ENCODE peak calls at places on chromosomes 5 and 9, in eight cellular contexts. Y is iPS DF 6.9, M is NCI-H460, U is KBM-7, S is SJSA1, T is AG08396, Q is left kidney, V is AG08395. P is an unnamed sample.

GRCh38 chr5:3606121-3606831 is 10.6 kb downstream of the IRX1 start:
- DNase-seq in M (no peak), V (no peak), Q (peak), U (no peak), Y (no peak), S (no peak), T (no peak), P (no peak)

GRCh38 chr5:109645591-109646236 is 44.0 kb upstream of the MAN2A1 start:
- DNase-seq in T (no peak), U (no peak), S (no peak), Q (no peak), V (no peak), Y (no peak), M (no peak), P (no peak)

GRCh38 chr5:3601929-3602712 is 6.5 kb downstream of the IRX1 start:
- DNase-seq in T (no peak), M (no peak), V (no peak), Q (peak), U (no peak), S (no peak), Y (no peak), P (no peak)

GRCh38 chr9:93190133-93190525 is 6.2 kb downstream of the WNK2 start:
- DNase-seq in V (no peak), Y (no peak), U (no peak), M (no peak), Q (no peak), S (no peak), T (no peak), P (no peak)

GRCh38 chr5:121221483-121221882 is 630.2 kb upstream of the FTMT start:
- DNase-seq in Y (no peak), S (no peak), Q (no peak), M (no peak), V (no peak), U (no peak), T (no peak), P (no peak)

GRCh38 chr9:114629563-114630090 is 18.5 kb downstream of the TMEM268 start:
- DNase-seq in T (no peak), S (no peak), Y (no peak), M (no peak), V (no peak), Q (no peak), U (no peak), P (no peak)

GRCh38 chr5:65213921-65214525 is 267.7 kb downstream of the ADAMTS6 start:
- DNase-seq in M (peak), S (no peak), Y (no peak), T (peak), V (peak), Q (peak), U (peak), P (peak)

GRCh38 chr5:160213537-160213936 is 15.8 kb upstream of the FABP6 start:
- DNase-seq in Y (no peak), T (no peak), V (peak), U (no peak), Q (no peak), M (peak), S (no peak), P (no peak)

GRCh38 chr5:131481569-131481968 is 153.5 kb downstream of the RAPGEF6 start:
- DNase-seq in Q (no peak), V (no peak), M (no peak), T (no peak), S (no peak), Y (no peak), U (no peak), P (no peak)

GRCh38 chr5:21613971-21614488 is 1239.1 kb downstream of the CDH12 start:
- DNase-seq in Q (no peak), S (no peak), U (no peak), Y (peak), M (no peak), V (no peak), T (no peak), P (no peak)

GRCh38 chr5:131769961-131770360 is 26.9 kb downstream of the FNIP1 start:
- DNase-seq in V (no peak), Q (no peak), U (no peak), T (no peak), M (no peak), Y (no peak), S (no peak), P (peak)

P was measured in HepG2.